ENCODE peak calls at places on chromosomes 6 and 20, in eight cellular contexts. A, Z, H, G, U, W, L and J are unnamed samples.

GRCh38 chr20:8722277-8722928 is 346.5 kb upstream of the PLCB4 start:
- DNase-seq in A (peak; percentile 37), Z (no peak), H (no peak), G (peak; percentile 77), U (peak; percentile 10), W (no peak), L (no peak), J (peak; percentile 65)

GRCh38 chr20:609371-609964 is 641 bp downstream of the TCF15 start:
- DNase-seq in A (no peak), Z (no peak), H (no peak), G (no peak), U (no peak), W (no peak), L (no peak), J (no peak)

GRCh38 chr6:140774080-140774505 is 1358.6 kb upstream of the GJE1 start:
- DNase-seq in A (no peak), Z (no peak), H (no peak), G (peak; percentile 91), U (no peak), W (no peak), L (no peak), J (no peak)

GRCh38 chr6:15598273-15598778 is 64.5 kb downstream of the DTNBP1 start:
- DNase-seq in A (no peak), Z (no peak), H (no peak), G (no peak), U (no peak), W (no peak), L (no peak), J (no peak)

GRCh38 chr20:14401479-14402138 is 64.2 kb upstream of the FLRT3 start:
- DNase-seq in A (no peak), Z (no peak), H (no peak), G (no peak), U (no peak), W (no peak), L (no peak), J (no peak)

GRCh38 chr6:46781478-46782378 is 11.5 kb upstream of the MEP1A start:
- DNase-seq in A (peak; percentile 6), Z (no peak), H (no peak), G (peak; percentile 50), U (peak; percentile 42), W (peak; percentile 17), L (no peak), J (peak; percentile 70)

GRCh38 chr20:17816804-17817590 is 117.2 kb downstream of the BANF2 start:
- DNase-seq in A (no peak), Z (no peak), H (no peak), G (no peak), U (no peak), W (no peak), L (no peak), J (no peak)

GRCh38 chr20:47500554-47500953 is 1.1 kb upstream of the NCOA3 start:
- DNase-seq in A (no peak), Z (no peak), H (no peak), G (no peak), U (no peak), W (no peak), L (peak; percentile 19), J (no peak)

GRCh38 chr6:125314019-125314581 is 12.3 kb upstream of the HDDC2 start:
- DNase-seq in A (peak; percentile 27), Z (peak; percentile 36), H (no peak), G (peak; percentile 61), U (peak; percentile 64), W (peak; percentile 67), L (peak; percentile 67), J (peak; percentile 57)

GRCh38 chr20:31721408-31722332 is 998 bp downstream of the BCL2L1 start:
- DNase-seq in A (no peak), Z (no peak), H (peak; percentile 83), G (no peak), U (peak; percentile 36), W (peak; percentile 43), L (no peak), J (peak; percentile 39)

GRCh38 chr6:86193821-86194220 is 551.1 kb upstream of the SYNCRIP start:
- DNase-seq in A (no peak), Z (no peak), H (no peak), G (no peak), U (no peak), W (no peak), L (no peak), J (no peak)

GRCh38 chr6:119280586-119281163 is 68.9 kb downstream of the MAN1A1 start:
- DNase-seq in A (no peak), Z (no peak), H (no peak), G (no peak), U (no peak), W (no peak), L (no peak), J (no peak)

GRCh38 chr20:13648291-13648690 is 9.6 kb upstream of the TASP1 start:
- DNase-seq in A (no peak), Z (no peak), H (no peak), G (no peak), U (no peak), W (no peak), L (no peak), J (no peak)

GRCh38 chr20:41373384-41373783 is 6.8 kb upstream of the EMILIN3 start:
- DNase-seq in A (no peak), Z (no peak), H (no peak), G (no peak), U (no peak), W (no peak), L (no peak), J (no peak)

GRCh38 chr6:33908025-33908424 is 104.2 kb upstream of the MLN start:
- DNase-seq in A (no peak), Z (no peak), H (no peak), G (no peak), U (no peak), W (no peak), L (no peak), J (no peak)

GRCh38 chr20:19213946-19214490 is 1.6 kb downstream of the SLC24A3 start:
- DNase-seq in A (no peak), Z (no peak), H (no peak), G (no peak), U (no peak), W (no peak), L (no peak), J (no peak)

GRCh38 chr6:11313207-11313606 is 80.7 kb upstream of the NEDD9 start:
- DNase-seq in A (no peak), Z (no peak), H (no peak), G (no peak), U (no peak), W (no peak), L (no peak), J (no peak)

GRCh38 chr6:167804281-167805013 is 22.3 kb upstream of the AFDN start:
- DNase-seq in A (no peak), Z (no peak), H (peak; percentile 64), G (no peak), U (no peak), W (no peak), L (no peak), J (no peak)

GRCh38 chr6:85923013-85923430 is 280.3 kb upstream of the SYNCRIP start:
- DNase-seq in A (peak; percentile 2), Z (no peak), H (no peak), G (peak; percentile 51), U (no peak), W (peak; percentile 33), L (no peak), J (peak; percentile 64)

GRCh38 chr6:90074161-90074560 is 179.9 kb downstream of the GJA10 start:
- DNase-seq in A (no peak), Z (no peak), H (no peak), G (peak; percentile 41), U (no peak), W (no peak), L (no peak), J (no peak)

GRCh38 chr20:41081276-41081814 is 52.7 kb downstream of the TOP1 start:
- DNase-seq in A (no peak), Z (no peak), H (no peak), G (peak; percentile 82), U (no peak), W (no peak), L (no peak), J (no peak)

GRCh38 chr20:58891076-58891685 is 38.7 kb downstream of the GNAS start:
- DNase-seq in A (peak; percentile 45), Z (peak; percentile 76), H (peak; percentile 95), G (peak; percentile 52), U (peak; percentile 86), W (no peak), L (peak; percentile 78), J (peak; percentile 80)

GRCh38 chr20:58890454-58891075 is 38.0 kb downstream of the GNAS start:
- DNase-seq in A (peak; percentile 36), Z (peak; percentile 53), H (peak; percentile 94), G (peak; percentile 77), U (peak; percentile 75), W (peak; percentile 91), L (peak; percentile 89), J (peak; percentile 67)

GRCh38 chr20:58889334-58890072 is 37.0 kb downstream of the GNAS start:
- DNase-seq in A (no peak), Z (no peak), H (peak; percentile 87), G (no peak), U (no peak), W (peak; percentile 52), L (no peak), J (no peak)

GRCh38 chr20:58888521-58889333 is 36.2 kb downstream of the GNAS start:
- DNase-seq in A (no peak), Z (peak; percentile 74), H (peak; percentile 95), G (peak; percentile 72), U (peak; percentile 87), W (peak; percentile 86), L (peak; percentile 89), J (peak; percentile 82)

GRCh38 chr20:58890073-58890453 is 37.5 kb downstream of the GNAS start:
- DNase-seq in A (no peak), Z (no peak), H (no peak), G (no peak), U (no peak), W (no peak), L (no peak), J (no peak)
- TF ChIP-seq POLR2A in A (no peak), Z (no peak), H (no peak), G (no peak), U (no peak), W (no peak), L (no peak), J (no peak)

DNA sequence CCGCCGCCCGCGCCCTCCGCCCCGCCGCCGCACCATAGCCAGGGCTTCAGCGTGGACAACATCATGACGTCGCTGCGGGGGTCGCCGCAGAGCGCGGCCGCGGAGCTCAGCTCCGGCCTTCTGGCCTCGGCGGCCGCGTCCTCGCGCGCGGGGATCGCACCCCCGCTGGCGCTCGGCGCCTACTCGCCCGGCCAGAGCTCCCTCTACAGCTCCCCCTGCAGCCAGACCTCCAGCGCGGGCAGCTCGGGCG is 1.5 kb downstream of the FOXC1 start:
- DNase-seq in A (no peak), Z (no peak), H (no peak), G (peak; percentile 50), U (no peak), W (no peak), L (no peak), J (no peak)
- TF ChIP-seq CTCF in A (peak; percentile 43), Z (no peak), H (no peak), G (peak; percentile 31), U (no peak), W (no peak), L (no peak), J (no peak)

GRCh38 chr6:158293122-158293521 is 19.1 kb upstream of the TULP4 start:
- DNase-seq in A (no peak), Z (no peak), H (no peak), G (no peak), U (no peak), W (no peak), L (no peak), J (no peak)
- TF ChIP-seq POLR2A in A (no peak), Z (no peak), H (no peak), G (no peak), U (no peak), W (no peak), L (no peak), J (no peak)

GRCh38 chr20:61662226-61662945 is 403.3 kb downstream of the TAF4 start:
- DNase-seq in A (peak; percentile 29), Z (no peak), H (peak; percentile 41), G (no peak), U (no peak), W (no peak), L (no peak), J (no peak)
- TF ChIP-seq CTCF in A (no peak), Z (no peak), H (no peak), G (no peak), U (no peak), W (no peak), L (no peak), J (no peak)